ENCODE peak calls at places on chromosomes 13 and 19, in seven cellular contexts. A, U, K, L, Q, E and D are unnamed samples.
A peak's percentile ranks its signal among the peaks of the same experiment; 100 is the strongest.

GRCh38 chr13:51804295-51805172 is 571 bp upstream of the DHRS12 start:
- DNase-seq in A (no peak), K (no peak), Q (peak; percentile 53), L (no peak), E (no peak), U (peak; percentile 40), D (no peak)

GRCh38 chr19:40192758-40193586 is 1.7 kb downstream of the MAP3K10 start:
- DNase-seq in A (no peak), Q (no peak), L (no peak), E (no peak), K (no peak), U (no peak), D (peak; percentile 5)

GRCh38 chr19:51296331-51297093 is 14.9 kb upstream of the IGLON5 start:
- DNase-seq in U (peak; percentile 32), E (no peak), Q (no peak), K (no peak), A (no peak), L (no peak), D (peak; percentile 33)

GRCh38 chr13:113739527-113740285 is 19.3 kb upstream of the TMEM255B start:
- DNase-seq in E (no peak), A (no peak), L (no peak), Q (no peak), U (no peak), K (no peak), D (no peak)

GRCh38 chr13:111893607-111894443 is 173.1 kb upstream of the SOX1 start:
- DNase-seq in E (no peak), U (peak; percentile 24), K (no peak), A (no peak), Q (no peak), L (peak; percentile 52), D (no peak)

GRCh38 chr19:35345671-35346111 is 2.0 kb upstream of the FFAR1 start:
- DNase-seq in A (no peak), K (no peak), L (peak; percentile 31), Q (no peak), U (peak; percentile 4), E (no peak), D (no peak)

GRCh38 chr13:44388427-44388826 is 14.8 kb downstream of the SERP2 start:
- DNase-seq in A (no peak), U (peak; percentile 39), K (no peak), E (no peak), L (no peak), Q (no peak), D (no peak)

GRCh38 chr13:32901994-32902780 is 114.0 kb upstream of the KL start:
- DNase-seq in L (no peak), E (no peak), K (peak; percentile 59), A (no peak), Q (no peak), U (peak; percentile 21), D (no peak)

GRCh38 chr13:70353096-70353495 is 244.8 kb upstream of the KLHL1 start:
- DNase-seq in K (no peak), U (no peak), E (no peak), Q (no peak), A (no peak), L (no peak), D (no peak)

GRCh38 chr19:48872884-48873475 is 759 bp downstream of the PPP1R15A start:
- DNase-seq in U (peak; percentile 94), K (peak; percentile 98), L (peak; percentile 95), A (peak; percentile 94), E (peak; percentile 91), Q (peak; percentile 90), D (peak; percentile 90)

GRCh38 chr19:46629546-46630025 is 4.7 kb upstream of the PTGIR start:
- DNase-seq in U (no peak), A (no peak), E (no peak), K (no peak), L (no peak), Q (no peak), D (no peak)

GRCh38 chr13:20831933-20832332 is 58.2 kb upstream of the EEF1AKMT1 start:
- DNase-seq in U (no peak), K (no peak), L (no peak), A (no peak), E (no peak), Q (no peak), D (no peak)

GRCh38 chr13:96994030-96994848 is at the start of gene OXGR1:
- DNase-seq in L (no peak), A (no peak), Q (peak; percentile 14), U (no peak), E (no peak), K (no peak), D (no peak)

GRCh38 chr13:97727991-97728390 is 225.5 kb upstream of the IPO5 start:
- DNase-seq in E (no peak), L (no peak), Q (no peak), K (no peak), U (no peak), A (no peak), D (no peak)

GRCh38 chr19:45451181-45451849 is 16.5 kb upstream of the FOSB start:
- DNase-seq in A (peak; percentile 88), L (peak; percentile 76), K (peak; percentile 76), U (peak; percentile 51), Q (peak; percentile 54), E (no peak), D (peak; percentile 30)

GRCh38 chr19:8423821-8424223 is 10.7 kb downstream of the MARCHF2 start:
- DNase-seq in E (peak; percentile 79), U (peak; percentile 90), Q (peak; percentile 84), L (peak; percentile 98), A (peak; percentile 97), K (peak; percentile 99), D (peak; percentile 93)

GRCh38 chr19:56350416-56351045 is 35.9 kb upstream of the ZSCAN5A start:
- DNase-seq in L (no peak), U (peak; percentile 50), K (peak; percentile 66), Q (peak; percentile 29), A (peak; percentile 41), E (peak; percentile 56), D (peak; percentile 61)

GRCh38 chr13:113152894-113153809 is 5.3 kb upstream of the PROZ start:
- DNase-seq in E (peak; percentile 2), U (peak; percentile 67), Q (peak; percentile 42), L (no peak), A (no peak), K (peak; percentile 11), D (peak; percentile 23)

GRCh38 chr13:46716821-46717220 is 80.1 kb downstream of the ESD start:
- DNase-seq in U (no peak), K (no peak), Q (no peak), E (no peak), L (no peak), A (no peak), D (no peak)

GRCh38 chr13:49820591-49821215 is 28.2 kb upstream of the KPNA3 start:
- DNase-seq in A (no peak), Q (no peak), E (no peak), L (no peak), U (no peak), K (no peak), D (no peak)

DNA sequence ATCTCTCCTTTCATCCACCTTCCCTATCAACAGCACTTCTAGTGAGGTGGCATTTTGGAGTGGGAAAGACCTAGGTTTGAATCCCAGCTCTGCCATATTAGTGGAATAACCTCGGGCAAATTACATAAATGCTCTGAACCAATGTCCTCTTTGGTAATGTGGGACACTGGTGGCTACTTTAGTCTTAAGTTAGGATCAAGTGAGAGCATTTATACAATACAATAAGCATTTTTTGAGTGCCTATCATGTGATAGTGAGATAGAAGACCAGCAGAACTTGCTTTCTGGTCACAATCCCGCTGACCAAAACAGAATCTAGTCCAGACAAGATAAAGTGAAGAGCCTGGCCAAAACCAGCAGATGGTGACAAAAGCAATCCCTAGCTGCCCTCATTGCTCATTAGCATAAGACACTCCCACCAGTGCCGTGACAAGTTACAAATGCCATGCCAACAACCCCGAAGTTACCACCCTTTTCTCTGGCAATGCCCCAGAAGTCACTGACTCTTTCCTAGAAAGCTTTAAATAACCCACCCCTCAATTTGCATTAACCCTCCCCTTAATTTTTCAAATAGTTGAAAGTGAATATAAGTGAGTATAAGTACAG is 28.8 kb upstream of the KPNA3 start:
- DNase-seq in E (no peak), U (no peak), A (no peak), L (no peak), Q (no peak), K (peak; percentile 25), D (peak; percentile 24)
- TF ChIP-seq CTCF in E (no peak), U (no peak), A (no peak), L (no peak), Q (no peak), K (no peak), D (no peak)

GRCh38 chr19:16338470-16339360 is 14.1 kb downstream of the KLF2 start:
- DNase-seq in K (peak; percentile 88), L (no peak), U (peak; percentile 37), E (peak; percentile 57), Q (peak; percentile 40), A (peak; percentile 96), D (peak; percentile 60)
- TF ChIP-seq CTCF in K (no peak), L (no peak), U (no peak), E (no peak), Q (no peak), A (peak; percentile 15), D (no peak)

GRCh38 chr19:17451820-17452219 is 3.4 kb upstream of the TMEM221 start:
- DNase-seq in Q (no peak), L (no peak), U (no peak), K (no peak), E (no peak), A (no peak), D (no peak)

GRCh38 chr19:17447704-17448189 is 721 bp downstream of the TMEM221 start:
- DNase-seq in E (no peak), U (no peak), Q (no peak), K (no peak), L (no peak), A (no peak), D (peak; percentile 26)

GRCh38 chr19:17445526-17446165 is 2.8 kb downstream of the TMEM221 start:
- DNase-seq in U (no peak), E (no peak), Q (no peak), A (no peak), K (no peak), L (no peak), D (no peak)

GRCh38 chr19:17450264-17451075 is 2.0 kb upstream of the TMEM221 start:
- DNase-seq in K (no peak), Q (no peak), U (no peak), A (no peak), E (peak; percentile 14), L (no peak), D (peak; percentile 40)

DNA sequence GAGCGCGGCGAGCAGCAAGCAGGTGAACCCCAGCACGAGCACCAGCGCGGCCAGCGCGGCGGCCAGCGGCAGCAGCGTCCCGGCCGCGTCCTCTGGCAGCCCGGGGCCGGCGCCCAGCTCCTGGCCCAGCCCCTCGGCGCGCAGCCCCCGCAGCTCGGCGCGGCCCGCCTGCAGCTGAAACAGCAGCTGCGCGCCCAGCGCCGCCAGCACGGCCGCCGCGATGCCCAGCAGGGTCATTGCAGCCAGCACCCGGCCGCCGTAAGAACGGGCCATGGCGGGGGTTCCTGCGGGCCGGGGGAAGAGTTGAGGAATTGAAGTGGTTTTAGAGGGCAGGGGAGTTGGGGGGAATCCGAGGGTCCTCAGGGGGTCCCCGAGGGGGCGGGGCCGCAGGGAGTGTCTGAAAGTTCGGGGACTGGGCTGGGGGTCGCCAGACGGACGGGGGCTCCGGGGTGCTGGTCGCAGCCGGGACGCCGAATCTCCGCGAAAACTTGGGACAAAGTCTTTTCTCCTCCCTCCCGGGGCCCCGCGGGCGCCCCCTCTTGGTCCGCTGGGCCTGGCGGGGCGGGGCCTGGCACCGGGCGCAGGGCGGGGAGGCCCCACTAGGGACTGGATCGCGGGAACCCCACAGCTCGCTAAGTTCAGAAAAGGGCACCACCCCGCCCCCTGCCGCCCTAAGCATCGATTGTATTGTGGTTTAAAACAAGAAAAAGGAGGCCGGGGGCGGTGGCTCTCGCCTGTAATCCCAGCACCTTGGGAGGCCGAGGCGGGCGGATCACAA is at the start of gene TMEM221:
- DNase-seq in A (no peak), L (no peak), K (peak; percentile 30), E (peak; percentile 65), U (peak; percentile 54), Q (peak; percentile 61), D (peak; percentile 57)
- TF ChIP-seq CTCF in A (peak; percentile 55), L (peak; percentile 36), K (peak; percentile 45), E (peak; percentile 21), U (peak; percentile 35), Q (peak; percentile 48), D (peak; percentile 45)

GRCh38 chr19:38685666-38686529 is 38.4 kb downstream of the ACTN4 start:
- DNase-seq in E (peak; percentile 61), Q (no peak), L (no peak), U (no peak), A (peak; percentile 73), K (peak; percentile 78), D (no peak)
- TF ChIP-seq CTCF in E (peak; percentile 56), Q (peak; percentile 52), L (peak; percentile 54), U (peak; percentile 18), A (peak; percentile 67), K (peak; percentile 67), D (no peak)